ENCODE peak calls at places on chromosomes 13 and 19, in five cellular contexts. One of them, this sample, is unnamed.

GRCh38 chr13:42807866-42808265 is 26.5 kb downstream of the FAM216B start:
- DNase-seq in GM06990: no peak
- DNase-seq in ovary: no peak
- DNase-seq in lung: no peak
- DNase-seq in heart right ventricle: no peak
- DNase-seq in this sample: no peak

GRCh38 chr19:4414144-4414799 is 11.8 kb downstream of the CHAF1A start:
- DNase-seq in heart right ventricle: no peak
- DNase-seq in lung: no peak
- DNase-seq in GM06990: no peak
- DNase-seq in ovary: peak; percentile 63
- DNase-seq in this sample: no peak

GRCh38 chr13:98403076-98403475 is 173.8 kb downstream of the STK24 start:
- DNase-seq in GM06990: no peak
- DNase-seq in heart right ventricle: no peak
- DNase-seq in lung: no peak
- DNase-seq in ovary: no peak
- DNase-seq in this sample: no peak

GRCh38 chr19:38837656-38838121 is 6.1 kb upstream of the ECH1 start:
- DNase-seq in ovary: no peak
- DNase-seq in lung: no peak
- DNase-seq in heart right ventricle: no peak
- DNase-seq in GM06990: no peak
- DNase-seq in this sample: no peak

GRCh38 chr19:47447470-47448359 is 24.0 kb downstream of the SLC8A2 start:
- DNase-seq in heart right ventricle: no peak
- DNase-seq in lung: peak; percentile 30
- DNase-seq in ovary: peak; percentile 30
- DNase-seq in GM06990: no peak
- DNase-seq in this sample: no peak

GRCh38 chr13:109673477-109673876 is 112.9 kb downstream of the IRS2 start:
- DNase-seq in ovary: no peak
- DNase-seq in lung: no peak
- DNase-seq in GM06990: no peak
- DNase-seq in heart right ventricle: no peak
- DNase-seq in this sample: no peak

GRCh38 chr19:51821921-51822716 is 27.2 kb downstream of the FPR3 start:
- DNase-seq in heart right ventricle: no peak
- DNase-seq in lung: no peak
- DNase-seq in GM06990: no peak
- DNase-seq in ovary: no peak
- DNase-seq in this sample: no peak

GRCh38 chr19:38320969-38321339 is 1.3 kb downstream of the KCNK6 start:
- DNase-seq in lung: no peak
- DNase-seq in ovary: peak; percentile 41
- DNase-seq in GM06990: no peak
- DNase-seq in heart right ventricle: no peak
- DNase-seq in this sample: no peak

GRCh38 chr19:32910094-32910493 is 40.5 kb upstream of the SLC7A9 start:
- DNase-seq in GM06990: no peak
- DNase-seq in ovary: no peak
- DNase-seq in lung: no peak
- DNase-seq in heart right ventricle: no peak
- DNase-seq in this sample: no peak

GRCh38 chr19:47226426-47227346 is 4.3 kb downstream of the BBC3 start:
- DNase-seq in GM06990: peak; percentile 83
- DNase-seq in ovary: peak; percentile 75
- DNase-seq in heart right ventricle: peak; percentile 90
- DNase-seq in lung: peak; percentile 86
- DNase-seq in this sample: no peak

GRCh38 chr19:40613669-40614594 is 12.8 kb downstream of the LTBP4 start:
- DNase-seq in lung: peak; percentile 83
- DNase-seq in GM06990: peak; percentile 88
- DNase-seq in heart right ventricle: peak; percentile 82
- DNase-seq in ovary: peak; percentile 88
- DNase-seq in this sample: no peak

GRCh38 chr13:110070511-110071120 is 236.3 kb downstream of the COL4A1 start:
- DNase-seq in lung: no peak
- DNase-seq in GM06990: no peak
- DNase-seq in ovary: no peak
- DNase-seq in heart right ventricle: no peak
- DNase-seq in this sample: peak; percentile 42

GRCh38 chr13:43289458-43290255 is 266.3 kb downstream of the DNAJC15 start:
- DNase-seq in GM06990: no peak
- DNase-seq in lung: no peak
- DNase-seq in heart right ventricle: no peak
- DNase-seq in ovary: no peak
- DNase-seq in this sample: no peak

GRCh38 chr19:19657397-19657783 is 6.1 kb downstream of the ATP13A1 start:
- DNase-seq in lung: no peak
- DNase-seq in ovary: no peak
- DNase-seq in GM06990: no peak
- DNase-seq in heart right ventricle: no peak
- DNase-seq in this sample: no peak

GRCh38 chr13:39527301-39527700 is 75.7 kb downstream of the LHFPL6 start:
- DNase-seq in GM06990: no peak
- DNase-seq in ovary: no peak
- DNase-seq in lung: no peak
- DNase-seq in heart right ventricle: no peak
- DNase-seq in this sample: no peak

GRCh38 chr13:90613076-90613795 is 734.3 kb upstream of the MIR17HG start:
- DNase-seq in GM06990: no peak
- DNase-seq in lung: no peak
- DNase-seq in heart right ventricle: no peak
- DNase-seq in ovary: no peak
- DNase-seq in this sample: no peak

GRCh38 chr13:24050292-24050711 is 110.2 kb upstream of the SPATA13 start:
- DNase-seq in heart right ventricle: no peak
- DNase-seq in GM06990: no peak
- DNase-seq in ovary: no peak
- DNase-seq in lung: peak; percentile 43
- DNase-seq in this sample: no peak

GRCh38 chr13:90868321-90868920 is 479.1 kb upstream of the MIR17HG start:
- DNase-seq in heart right ventricle: no peak
- DNase-seq in ovary: no peak
- DNase-seq in GM06990: no peak
- DNase-seq in lung: no peak
- DNase-seq in this sample: no peak

GRCh38 chr13:111007209-111007608 is 92.3 kb upstream of the ANKRD10 start:
- DNase-seq in ovary: no peak
- DNase-seq in lung: no peak
- DNase-seq in GM06990: no peak
- DNase-seq in heart right ventricle: no peak
- DNase-seq in this sample: no peak

GRCh38 chr13:112729408-112729807 is 39.6 kb downstream of the ATP11A start:
- DNase-seq in lung: no peak
- DNase-seq in GM06990: no peak
- DNase-seq in ovary: no peak
- DNase-seq in heart right ventricle: peak; percentile 74
- DNase-seq in this sample: no peak

GRCh38 chr13:36143768-36144167 is 12.6 kb upstream of the DCLK1 start:
- DNase-seq in ovary: no peak
- DNase-seq in heart right ventricle: no peak
- DNase-seq in lung: no peak
- DNase-seq in GM06990: no peak
- DNase-seq in this sample: no peak

GRCh38 chr13:49975826-49976225 is 21.0 kb upstream of the TRIM13 start:
- DNase-seq in ovary: no peak
- DNase-seq in heart right ventricle: no peak
- DNase-seq in GM06990: no peak
- DNase-seq in lung: no peak
- DNase-seq in this sample: no peak

GRCh38 chr19:44142014-44142523 is 715 bp downstream of the ZNF234 start:
- DNase-seq in lung: no peak
- DNase-seq in GM06990: no peak
- DNase-seq in heart right ventricle: peak; percentile 7
- DNase-seq in ovary: no peak
- DNase-seq in this sample: no peak

GRCh38 chr19:9406798-9407352 is 28.5 kb downstream of the ZNF266 start:
- DNase-seq in lung: peak; percentile 56
- DNase-seq in GM06990: peak; percentile 56
- DNase-seq in ovary: peak; percentile 83
- DNase-seq in heart right ventricle: peak; percentile 84
- DNase-seq in this sample: peak; percentile 35
- H3K4me3 ChIP-seq in lung: peak overlapping the region; percentile 65
- H3K4me3 ChIP-seq in GM06990: peak overlapping the region; percentile 12
- H3K4me3 ChIP-seq in ovary: peak overlapping the region; percentile 51
- H3K4me3 ChIP-seq in heart right ventricle: peak overlapping the region; percentile 63
- H3K4me3 ChIP-seq in this sample: peak overlapping the region; percentile 72

GRCh38 chr13:113822266-113822665 is 41.6 kb downstream of the GAS6 start:
- DNase-seq in heart right ventricle: no peak
- DNase-seq in GM06990: no peak
- DNase-seq in ovary: no peak
- DNase-seq in lung: no peak
- DNase-seq in this sample: no peak

GRCh38 chr13:113821847-113822246 is 42.0 kb downstream of the GAS6 start:
- DNase-seq in lung: no peak
- DNase-seq in ovary: no peak
- DNase-seq in heart right ventricle: no peak
- DNase-seq in GM06990: no peak
- DNase-seq in this sample: no peak

GRCh38 chr13:113822956-113823744 is 40.7 kb downstream of the GAS6 start:
- DNase-seq in ovary: no peak
- DNase-seq in lung: no peak
- DNase-seq in heart right ventricle: no peak
- DNase-seq in GM06990: no peak
- DNase-seq in this sample: no peak

GRCh38 chr13:113825851-113826250 is 38.0 kb downstream of the GAS6 start:
- DNase-seq in heart right ventricle: no peak
- DNase-seq in ovary: no peak
- DNase-seq in GM06990: no peak
- DNase-seq in lung: no peak
- DNase-seq in this sample: no peak

GRCh38 chr13:113823771-113824170 is 40.1 kb downstream of the GAS6 start:
- DNase-seq in heart right ventricle: no peak
- DNase-seq in ovary: no peak
- DNase-seq in lung: no peak
- DNase-seq in GM06990: no peak
- DNase-seq in this sample: no peak
- H3K27me3 ChIP-seq in heart right ventricle: no peaks in the 10 kb centered on the region
- H3K27me3 ChIP-seq in ovary: no peaks in the 10 kb centered on the region
- H3K27me3 ChIP-seq in lung: no peaks in the 10 kb centered on the region
- H3K27me3 ChIP-seq in GM06990: no peaks in the 10 kb centered on the region
- H3K27me3 ChIP-seq in this sample: no peaks in the 10 kb centered on the region

DNA sequence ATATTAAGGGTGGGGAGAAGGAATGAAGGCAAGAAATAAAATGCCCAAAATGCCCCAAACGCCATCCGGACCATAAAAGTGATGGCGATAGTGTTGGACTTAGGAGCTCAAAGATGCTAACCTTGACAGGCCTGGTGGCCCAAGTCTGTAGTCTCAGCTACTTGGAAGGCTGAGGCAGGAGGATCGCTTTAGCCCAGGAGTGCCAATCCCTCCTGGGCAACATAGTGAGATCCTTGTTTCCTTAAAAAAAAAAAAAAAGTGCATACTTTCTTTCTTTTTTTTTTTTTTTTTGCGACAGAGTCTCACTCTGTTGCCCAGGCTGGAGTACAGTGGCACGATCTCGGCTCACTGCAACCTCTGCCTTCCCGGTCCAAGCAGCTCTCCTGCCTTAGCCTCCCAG is 32.0 kb upstream of the MRI1 start:
- DNase-seq in heart right ventricle: no peak
- DNase-seq in lung: no peak
- DNase-seq in GM06990: no peak
- DNase-seq in ovary: no peak
- DNase-seq in this sample: no peak
- H3K4me3 ChIP-seq in heart right ventricle: peak overlapping the region; percentile 69
- H3K4me3 ChIP-seq in lung: no peak overlapping the region
- H3K4me3 ChIP-seq in GM06990: peak overlapping the region; percentile 76
- H3K4me3 ChIP-seq in ovary: no peak overlapping the region
- H3K4me3 ChIP-seq in this sample: peak overlapping the region; percentile 55

DNA sequence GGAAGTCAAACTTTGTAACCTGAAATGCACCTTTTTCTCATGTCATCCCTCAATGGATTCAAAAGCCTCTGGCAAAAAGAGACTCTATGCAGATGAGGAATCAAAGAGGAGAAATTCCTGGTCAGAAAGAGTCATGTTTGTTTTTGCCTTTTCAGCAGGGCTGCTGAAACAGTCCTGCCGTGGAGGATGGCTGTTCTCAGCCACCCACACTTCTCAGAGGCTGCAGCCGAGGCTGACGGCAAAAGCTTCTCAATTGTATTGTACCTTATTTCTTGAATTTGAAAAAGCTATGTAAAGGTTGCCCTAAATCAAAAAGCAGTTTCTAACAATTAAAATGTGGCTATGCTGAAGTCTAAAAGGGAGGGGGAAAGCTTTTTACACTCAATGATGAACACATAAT is 385.3 kb downstream of the KCTD12 start:
- DNase-seq in GM06990: no peak
- DNase-seq in ovary: no peak
- DNase-seq in heart right ventricle: no peak
- DNase-seq in lung: no peak
- DNase-seq in this sample: no peak
- H3K27me3 ChIP-seq in GM06990: no peaks in the 10 kb centered on the region
- H3K27me3 ChIP-seq in ovary: no peaks in the 10 kb centered on the region
- H3K27me3 ChIP-seq in heart right ventricle: no peaks in the 10 kb centered on the region
- H3K27me3 ChIP-seq in lung: no peaks in the 10 kb centered on the region
- H3K27me3 ChIP-seq in this sample: no peaks in the 10 kb centered on the region

GRCh38 chr19:48752511-48753365 is at the start of gene FUT1:
- DNase-seq in heart right ventricle: peak; percentile 79
- DNase-seq in GM06990: peak; percentile 35
- DNase-seq in ovary: no peak
- DNase-seq in lung: peak; percentile 83
- DNase-seq in this sample: no peak
- H3K4me3 ChIP-seq in heart right ventricle: peak within 1 kb of the TSS; percentile 66
- H3K4me3 ChIP-seq in GM06990: peak within 1 kb of the TSS; percentile 43
- H3K4me3 ChIP-seq in ovary: peak within 1 kb of the TSS; percentile 9
- H3K4me3 ChIP-seq in lung: peak within 1 kb of the TSS; percentile 30
- H3K4me3 ChIP-seq in this sample: peak within 1 kb of the TSS; percentile 49

This sample was measured in kidney epithelial cell.